ENCODE peak calls at places on chromosome 4, in seven cellular contexts. One of them, this sample, is unnamed.

GRCh38 chr4:95547708-95548471 is 883 bp downstream of the UNC5C start:
- DNase-seq in heart left ventricle: no peak
- DNase-seq in cardiac muscle cell: peak; percentile 54
- DNase-seq in effector memory CD4-positive, alpha-beta T cell: no peak
- DNase-seq in ovary: peak; percentile 46
- DNase-seq in aorta: peak; percentile 63
- DNase-seq in CD8-positive, alpha-beta T cell: no peak
- DNase-seq in this sample: no peak

GRCh38 chr4:340011-340410 is 2.4 kb downstream of the ZNF141 start:
- DNase-seq in heart left ventricle: no peak
- DNase-seq in cardiac muscle cell: peak; percentile 1
- DNase-seq in effector memory CD4-positive, alpha-beta T cell: no peak
- DNase-seq in ovary: no peak
- DNase-seq in aorta: no peak
- DNase-seq in CD8-positive, alpha-beta T cell: no peak
- DNase-seq in this sample: no peak

GRCh38 chr4:174066806-174067205 is 216.7 kb downstream of the FBXO8 start:
- DNase-seq in heart left ventricle: no peak
- DNase-seq in cardiac muscle cell: no peak
- DNase-seq in effector memory CD4-positive, alpha-beta T cell: no peak
- DNase-seq in ovary: no peak
- DNase-seq in aorta: no peak
- DNase-seq in CD8-positive, alpha-beta T cell: no peak
- DNase-seq in this sample: no peak

GRCh38 chr4:71133491-71133890 is 140.0 kb downstream of the DCK start:
- DNase-seq in heart left ventricle: no peak
- DNase-seq in cardiac muscle cell: no peak
- DNase-seq in effector memory CD4-positive, alpha-beta T cell: no peak
- DNase-seq in ovary: no peak
- DNase-seq in aorta: no peak
- DNase-seq in CD8-positive, alpha-beta T cell: no peak
- DNase-seq in this sample: no peak

GRCh38 chr4:185626798-185627197 is 91.5 kb upstream of the PDLIM3 start:
- DNase-seq in heart left ventricle: no peak
- DNase-seq in cardiac muscle cell: no peak
- DNase-seq in effector memory CD4-positive, alpha-beta T cell: no peak
- DNase-seq in ovary: no peak
- DNase-seq in aorta: no peak
- DNase-seq in CD8-positive, alpha-beta T cell: no peak
- DNase-seq in this sample: no peak

GRCh38 chr4:52059372-52059771 is 8.3 kb downstream of the SPATA18 start:
- DNase-seq in heart left ventricle: peak; percentile 21
- DNase-seq in cardiac muscle cell: peak; percentile 95
- DNase-seq in effector memory CD4-positive, alpha-beta T cell: no peak
- DNase-seq in ovary: no peak
- DNase-seq in aorta: no peak
- DNase-seq in CD8-positive, alpha-beta T cell: no peak
- DNase-seq in this sample: no peak

GRCh38 chr4:180860136-180860720 is 1383.0 kb upstream of the TENM3 start:
- DNase-seq in heart left ventricle: no peak
- DNase-seq in cardiac muscle cell: no peak
- DNase-seq in effector memory CD4-positive, alpha-beta T cell: no peak
- DNase-seq in ovary: no peak
- DNase-seq in aorta: no peak
- DNase-seq in CD8-positive, alpha-beta T cell: no peak
- DNase-seq in this sample: no peak

GRCh38 chr4:153929651-153930050 is 140.8 kb upstream of the SFRP2 start:
- DNase-seq in heart left ventricle: no peak
- DNase-seq in cardiac muscle cell: no peak
- DNase-seq in effector memory CD4-positive, alpha-beta T cell: no peak
- DNase-seq in ovary: no peak
- DNase-seq in aorta: no peak
- DNase-seq in CD8-positive, alpha-beta T cell: no peak
- DNase-seq in this sample: no peak

GRCh38 chr4:173370130-173370476 is 651 bp upstream of the SAP30 start:
- DNase-seq in heart left ventricle: peak; percentile 71
- DNase-seq in cardiac muscle cell: no peak
- DNase-seq in effector memory CD4-positive, alpha-beta T cell: peak; percentile 53
- DNase-seq in ovary: peak; percentile 77
- DNase-seq in aorta: peak; percentile 84
- DNase-seq in CD8-positive, alpha-beta T cell: peak; percentile 83
- DNase-seq in this sample: no peak

GRCh38 chr4:92646826-92647225 is 343.1 kb downstream of the GRID2 start:
- DNase-seq in heart left ventricle: no peak
- DNase-seq in cardiac muscle cell: no peak
- DNase-seq in effector memory CD4-positive, alpha-beta T cell: no peak
- DNase-seq in ovary: no peak
- DNase-seq in aorta: no peak
- DNase-seq in CD8-positive, alpha-beta T cell: no peak
- DNase-seq in this sample: no peak

GRCh38 chr4:106671711-106672110 is 303.1 kb upstream of the GIMD1 start:
- DNase-seq in heart left ventricle: no peak
- DNase-seq in cardiac muscle cell: no peak
- DNase-seq in effector memory CD4-positive, alpha-beta T cell: no peak
- DNase-seq in ovary: no peak
- DNase-seq in aorta: no peak
- DNase-seq in CD8-positive, alpha-beta T cell: no peak
- DNase-seq in this sample: no peak

GRCh38 chr4:76905521-76905920 is 7.6 kb upstream of the SOWAHB start:
- DNase-seq in heart left ventricle: no peak
- DNase-seq in cardiac muscle cell: peak; percentile 53
- DNase-seq in effector memory CD4-positive, alpha-beta T cell: no peak
- DNase-seq in ovary: no peak
- DNase-seq in aorta: no peak
- DNase-seq in CD8-positive, alpha-beta T cell: no peak
- DNase-seq in this sample: no peak

GRCh38 chr4:56424697-56425514 is 10.5 kb downstream of the PPAT start:
- DNase-seq in heart left ventricle: no peak
- DNase-seq in cardiac muscle cell: peak; percentile 60
- DNase-seq in effector memory CD4-positive, alpha-beta T cell: peak; percentile 33
- DNase-seq in ovary: no peak
- DNase-seq in aorta: no peak
- DNase-seq in CD8-positive, alpha-beta T cell: peak; percentile 28
- DNase-seq in this sample: no peak

GRCh38 chr4:181830404-181831035 is 412.7 kb upstream of the TENM3 start:
- DNase-seq in heart left ventricle: no peak
- DNase-seq in cardiac muscle cell: no peak
- DNase-seq in effector memory CD4-positive, alpha-beta T cell: no peak
- DNase-seq in ovary: no peak
- DNase-seq in aorta: no peak
- DNase-seq in CD8-positive, alpha-beta T cell: no peak
- DNase-seq in this sample: no peak

GRCh38 chr4:36351082-36351666 is 69.8 kb downstream of the DTHD1 start:
- DNase-seq in heart left ventricle: peak; percentile 18
- DNase-seq in cardiac muscle cell: peak; percentile 55
- DNase-seq in effector memory CD4-positive, alpha-beta T cell: peak; percentile 59
- DNase-seq in ovary: no peak
- DNase-seq in aorta: peak; percentile 68
- DNase-seq in CD8-positive, alpha-beta T cell: peak; percentile 76
- DNase-seq in this sample: no peak

GRCh38 chr4:24042094-24042493 is 152.2 kb upstream of the PPARGC1A start:
- DNase-seq in heart left ventricle: no peak
- DNase-seq in cardiac muscle cell: peak; percentile 82
- DNase-seq in effector memory CD4-positive, alpha-beta T cell: no peak
- DNase-seq in ovary: no peak
- DNase-seq in aorta: no peak
- DNase-seq in CD8-positive, alpha-beta T cell: no peak
- DNase-seq in this sample: no peak

GRCh38 chr4:154559141-154559841 is 3.5 kb upstream of the FGB start:
- DNase-seq in heart left ventricle: no peak
- DNase-seq in cardiac muscle cell: peak; percentile 66
- DNase-seq in effector memory CD4-positive, alpha-beta T cell: no peak
- DNase-seq in ovary: no peak
- DNase-seq in aorta: no peak
- DNase-seq in CD8-positive, alpha-beta T cell: no peak
- DNase-seq in this sample: no peak

GRCh38 chr4:1250921-1251772 is 2.2 kb upstream of the CTBP1 start:
- DNase-seq in heart left ventricle: no peak
- DNase-seq in cardiac muscle cell: no peak
- DNase-seq in effector memory CD4-positive, alpha-beta T cell: no peak
- DNase-seq in ovary: peak; percentile 38
- DNase-seq in aorta: peak; percentile 43
- DNase-seq in CD8-positive, alpha-beta T cell: no peak
- DNase-seq in this sample: no peak

GRCh38 chr4:144646523-144647094 is 653 bp downstream of the HHIP start:
- DNase-seq in heart left ventricle: no peak
- DNase-seq in cardiac muscle cell: peak; percentile 22
- DNase-seq in effector memory CD4-positive, alpha-beta T cell: no peak
- DNase-seq in ovary: peak; percentile 43
- DNase-seq in aorta: no peak
- DNase-seq in CD8-positive, alpha-beta T cell: no peak
- DNase-seq in this sample: no peak

GRCh38 chr4:67549123-67549522 is 3.8 kb upstream of the CENPC start:
- DNase-seq in heart left ventricle: no peak
- DNase-seq in cardiac muscle cell: peak; percentile 63
- DNase-seq in effector memory CD4-positive, alpha-beta T cell: no peak
- DNase-seq in ovary: no peak
- DNase-seq in aorta: no peak
- DNase-seq in CD8-positive, alpha-beta T cell: no peak
- DNase-seq in this sample: no peak

GRCh38 chr4:178068136-178068535 is 625.9 kb upstream of the AGA start:
- DNase-seq in heart left ventricle: no peak
- DNase-seq in cardiac muscle cell: no peak
- DNase-seq in effector memory CD4-positive, alpha-beta T cell: no peak
- DNase-seq in ovary: no peak
- DNase-seq in aorta: no peak
- DNase-seq in CD8-positive, alpha-beta T cell: no peak
- DNase-seq in this sample: no peak

GRCh38 chr4:6953751-6954380 is 44.2 kb downstream of the TBC1D14 start:
- DNase-seq in heart left ventricle: peak; percentile 81
- DNase-seq in cardiac muscle cell: peak; percentile 87
- DNase-seq in effector memory CD4-positive, alpha-beta T cell: no peak
- DNase-seq in ovary: peak; percentile 94
- DNase-seq in aorta: peak; percentile 89
- DNase-seq in CD8-positive, alpha-beta T cell: no peak
- DNase-seq in this sample: no peak

GRCh38 chr4:10082047-10082446 is 34.6 kb downstream of the WDR1 start:
- DNase-seq in heart left ventricle: peak; percentile 4
- DNase-seq in cardiac muscle cell: no peak
- DNase-seq in effector memory CD4-positive, alpha-beta T cell: no peak
- DNase-seq in ovary: peak; percentile 30
- DNase-seq in aorta: no peak
- DNase-seq in CD8-positive, alpha-beta T cell: no peak
- DNase-seq in this sample: peak; percentile 36

DNA sequence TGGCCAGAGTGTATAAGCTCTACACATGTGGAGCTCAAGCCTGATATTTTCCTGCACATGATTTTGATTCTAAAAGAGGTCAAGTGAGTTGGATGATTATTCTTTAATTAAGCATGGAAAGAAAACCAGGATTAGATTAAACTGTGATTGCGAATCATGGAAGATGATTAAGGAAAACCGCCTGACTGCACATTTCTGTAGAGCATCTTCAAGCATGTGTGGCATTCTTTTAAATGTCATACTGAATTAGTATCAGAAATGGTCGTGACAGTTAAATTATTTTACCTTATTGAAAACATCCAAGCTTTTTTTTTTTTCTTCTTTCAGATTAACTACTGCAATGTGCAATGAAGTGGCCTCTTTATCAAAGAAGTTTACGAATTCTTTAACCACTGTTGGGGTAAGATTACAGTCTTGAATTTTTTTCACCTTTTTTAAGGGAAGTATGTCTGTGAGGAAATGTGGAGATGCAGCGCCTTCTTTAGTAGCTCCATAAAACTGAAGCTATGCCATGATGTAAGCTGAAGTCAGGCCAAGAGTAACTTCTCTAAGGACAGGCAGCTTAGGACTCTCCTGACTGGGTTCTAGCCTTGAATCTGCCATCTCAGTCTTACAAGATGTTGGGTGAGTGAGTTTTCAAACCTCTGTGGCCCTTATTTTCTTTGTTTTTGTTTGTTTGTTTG is 67.9 kb downstream of the FAM114A1 start:
- DNase-seq in heart left ventricle: no peak
- DNase-seq in cardiac muscle cell: no peak
- DNase-seq in effector memory CD4-positive, alpha-beta T cell: no peak
- DNase-seq in ovary: no peak
- DNase-seq in aorta: no peak
- DNase-seq in CD8-positive, alpha-beta T cell: no peak
- DNase-seq in this sample: no peak
- H3K36me3 ChIP-seq in heart left ventricle: peaks cover 67% of the 10 kb centered on the region
- H3K36me3 ChIP-seq in cardiac muscle cell: peaks cover 16% of the 10 kb centered on the region
- H3K36me3 ChIP-seq in effector memory CD4-positive, alpha-beta T cell: no peaks in the 10 kb centered on the region
- H3K36me3 ChIP-seq in ovary: no peaks in the 10 kb centered on the region
- H3K36me3 ChIP-seq in aorta: peaks cover 13% of the 10 kb centered on the region
- H3K36me3 ChIP-seq in CD8-positive, alpha-beta T cell: no peaks in the 10 kb centered on the region
- H3K36me3 ChIP-seq in this sample: peaks cover 79% of the 10 kb centered on the region

DNA sequence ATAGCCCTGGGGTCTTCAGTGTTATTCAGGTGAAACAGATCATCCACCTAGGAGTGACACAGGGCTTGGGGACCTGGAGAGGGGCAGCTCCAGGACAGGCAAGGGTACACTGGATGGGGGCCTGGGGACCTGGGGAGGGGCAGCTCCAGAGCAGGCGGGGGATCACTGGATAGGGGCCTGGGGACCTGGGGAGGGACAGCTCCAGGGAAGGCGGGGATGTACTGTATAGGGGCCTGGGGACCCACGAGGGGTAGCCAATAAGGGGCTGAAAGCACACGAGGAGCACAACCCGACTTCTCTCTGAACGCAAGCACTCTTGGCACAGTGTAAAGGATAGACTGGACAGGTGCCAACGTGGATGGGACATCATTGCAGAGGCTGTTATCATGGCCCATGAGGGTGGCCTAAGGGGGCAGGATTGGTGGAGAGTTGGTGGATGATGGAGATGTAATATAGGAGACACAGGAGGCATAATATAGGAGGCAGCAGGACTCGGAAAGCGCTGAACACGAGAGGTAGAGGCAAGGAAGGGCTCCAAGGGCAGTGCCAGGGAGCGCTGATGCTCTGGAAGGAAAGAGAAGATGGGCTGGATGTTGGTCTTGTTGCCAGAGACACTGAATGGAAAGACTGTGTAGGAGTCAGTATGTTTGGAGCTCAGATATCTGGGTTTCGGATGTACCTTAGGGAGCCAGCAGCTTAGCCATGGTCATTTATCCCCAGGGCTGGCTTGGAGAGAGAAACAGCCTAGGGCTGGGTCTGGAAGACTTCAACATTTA is 37.9 kb upstream of the FGFBP2 start:
- DNase-seq in heart left ventricle: no peak
- DNase-seq in cardiac muscle cell: no peak
- DNase-seq in effector memory CD4-positive, alpha-beta T cell: no peak
- DNase-seq in ovary: no peak
- DNase-seq in aorta: no peak
- DNase-seq in CD8-positive, alpha-beta T cell: no peak
- DNase-seq in this sample: no peak
- H3K36me3 ChIP-seq in heart left ventricle: no peaks in the 10 kb centered on the region
- H3K36me3 ChIP-seq in cardiac muscle cell: no peaks in the 10 kb centered on the region
- H3K36me3 ChIP-seq in effector memory CD4-positive, alpha-beta T cell: no peaks in the 10 kb centered on the region
- H3K36me3 ChIP-seq in ovary: no peaks in the 10 kb centered on the region
- H3K36me3 ChIP-seq in aorta: no peaks in the 10 kb centered on the region
- H3K36me3 ChIP-seq in CD8-positive, alpha-beta T cell: no peaks in the 10 kb centered on the region
- H3K36me3 ChIP-seq in this sample: no peaks in the 10 kb centered on the region

GRCh38 chr4:48854395-48854683 is 23.5 kb downstream of the OCIAD1 start:
- DNase-seq in heart left ventricle: no peak
- DNase-seq in cardiac muscle cell: no peak
- DNase-seq in effector memory CD4-positive, alpha-beta T cell: no peak
- DNase-seq in ovary: no peak
- DNase-seq in aorta: no peak
- DNase-seq in CD8-positive, alpha-beta T cell: no peak
- DNase-seq in this sample: no peak
- H3K36me3 ChIP-seq in heart left ventricle: peaks cover 43% of the 10 kb centered on the region
- H3K36me3 ChIP-seq in cardiac muscle cell: peaks cover 67% of the 10 kb centered on the region
- H3K36me3 ChIP-seq in effector memory CD4-positive, alpha-beta T cell: peaks cover 39% of the 10 kb centered on the region
- H3K36me3 ChIP-seq in ovary: no peaks in the 10 kb centered on the region
- H3K36me3 ChIP-seq in aorta: peaks cover 3% of the 10 kb centered on the region
- H3K36me3 ChIP-seq in CD8-positive, alpha-beta T cell: peaks cover 7% of the 10 kb centered on the region
- H3K36me3 ChIP-seq in this sample: peaks cover 94% of the 10 kb centered on the region

GRCh38 chr4:39346856-39347519 is 19.2 kb downstream of the RFC1 start:
- DNase-seq in heart left ventricle: no peak
- DNase-seq in cardiac muscle cell: no peak
- DNase-seq in effector memory CD4-positive, alpha-beta T cell: no peak
- DNase-seq in ovary: no peak
- DNase-seq in aorta: no peak
- DNase-seq in CD8-positive, alpha-beta T cell: no peak
- DNase-seq in this sample: no peak
- H3K36me3 ChIP-seq in heart left ventricle: peaks cover 15% of the 10 kb centered on the region
- H3K36me3 ChIP-seq in cardiac muscle cell: peaks cover 5% of the 10 kb centered on the region
- H3K36me3 ChIP-seq in effector memory CD4-positive, alpha-beta T cell: peaks cover 32% of the 10 kb centered on the region
- H3K36me3 ChIP-seq in ovary: no peaks in the 10 kb centered on the region
- H3K36me3 ChIP-seq in aorta: no peaks in the 10 kb centered on the region
- H3K36me3 ChIP-seq in CD8-positive, alpha-beta T cell: peaks cover 7% of the 10 kb centered on the region
- H3K36me3 ChIP-seq in this sample: peaks cover 84% of the 10 kb centered on the region